ENCODE peak calls at places on chromosomes 11 and 22, in seven cellular contexts. Q, E, U, O, G, Z and W are unnamed samples.

GRCh38 chr11:65445101-65445603 is 22.6 kb downstream of the NEAT1 start:
- DNase-seq in Q (no peak), E (no peak), U (peak; percentile 56), O (no peak), G (no peak), Z (no peak), W (no peak)

GRCh38 chr11:71434576-71435130 is 13.5 kb downstream of the DHCR7 start:
- DNase-seq in Q (no peak), E (no peak), U (no peak), O (no peak), G (no peak), Z (no peak), W (no peak)

GRCh38 chr22:44211946-44212930 is 31.5 kb downstream of the PARVG start:
- DNase-seq in Q (peak; percentile 39), E (no peak), U (no peak), O (peak; percentile 25), G (no peak), Z (no peak), W (no peak)

GRCh38 chr22:39349967-39350802 is at the start of gene SYNGR1:
- DNase-seq in Q (no peak), E (peak; percentile 14), U (no peak), O (peak; percentile 69), G (no peak), Z (no peak), W (no peak)

GRCh38 chr11:2988361-2988762 is 3.8 kb downstream of the NAP1L4 start:
- DNase-seq in Q (no peak), E (no peak), U (peak; percentile 50), O (no peak), G (no peak), Z (no peak), W (no peak)

GRCh38 chr11:118202599-118203422 is 22.0 kb downstream of the JAML start:
- DNase-seq in Q (no peak), E (no peak), U (no peak), O (no peak), G (no peak), Z (peak; percentile 94), W (no peak)

GRCh38 chr11:74559934-74560309 is 32.5 kb upstream of the POLD3 start:
- DNase-seq in Q (no peak), E (no peak), U (no peak), O (no peak), G (no peak), Z (no peak), W (no peak)

GRCh38 chr11:128784059-128784804 is 82.9 kb downstream of the KCNJ1 start:
- DNase-seq in Q (no peak), E (no peak), U (no peak), O (no peak), G (no peak), Z (no peak), W (no peak)

GRCh38 chr22:44406581-44407403 is 91.2 kb downstream of the RTL6 start:
- DNase-seq in Q (no peak), E (no peak), U (no peak), O (no peak), G (no peak), Z (no peak), W (no peak)

GRCh38 chr22:44623771-44624510 is 78.1 kb upstream of the PRR5 start:
- DNase-seq in Q (peak; percentile 72), E (peak; percentile 36), U (no peak), O (no peak), G (no peak), Z (no peak), W (no peak)

GRCh38 chr22:39733191-39733590 is 160.4 kb downstream of the ENTHD1 start:
- DNase-seq in Q (peak; percentile 26), E (no peak), U (no peak), O (no peak), G (no peak), Z (no peak), W (no peak)

GRCh38 chr11:68312780-68313573 is 586 bp downstream of the LRP5 start:
- DNase-seq in Q (no peak), E (peak; percentile 39), U (no peak), O (peak; percentile 79), G (no peak), Z (no peak), W (no peak)

GRCh38 chr11:45163956-45164575 is 17.6 kb downstream of the PRDM11 start:
- DNase-seq in Q (no peak), E (no peak), U (peak; percentile 10), O (no peak), G (no peak), Z (no peak), W (no peak)

GRCh38 chr11:134069426-134069921 is 602 bp downstream of the JAM3 start:
- DNase-seq in Q (no peak), E (no peak), U (peak; percentile 32), O (peak; percentile 75), G (no peak), Z (no peak), W (no peak)

GRCh38 chr11:119161871-119162270 is 6.7 kb upstream of the NLRX1 start:
- DNase-seq in Q (no peak), E (no peak), U (no peak), O (no peak), G (no peak), Z (no peak), W (no peak)

GRCh38 chr11:18669211-18669593 is 29.4 kb upstream of the TMEM86A start:
- DNase-seq in Q (no peak), E (peak; percentile 22), U (no peak), O (no peak), G (peak; percentile 46), Z (no peak), W (no peak)

GRCh38 chr11:46069595-46069994 is 51.7 kb downstream of the PHF21A start:
- DNase-seq in Q (no peak), E (no peak), U (no peak), O (no peak), G (no peak), Z (no peak), W (no peak)

GRCh38 chr11:27234043-27234668 is 128.9 kb downstream of the CCDC34 start:
- DNase-seq in Q (no peak), E (peak; percentile 33), U (no peak), O (no peak), G (no peak), Z (peak; percentile 82), W (no peak)

GRCh38 chr11:43706631-43707030 is 26.1 kb downstream of the HSD17B12 start:
- DNase-seq in Q (no peak), E (no peak), U (no peak), O (no peak), G (no peak), Z (no peak), W (no peak)

GRCh38 chr11:83249972-83250593 is 36.1 kb downstream of the CCDC90B start:
- DNase-seq in Q (no peak), E (peak; percentile 61), U (peak; percentile 46), O (peak; percentile 51), G (peak; percentile 21), Z (peak; percentile 24), W (peak; percentile 48)

GRCh38 chr22:48711669-48712068 is 1116.0 kb downstream of the BRD1 start:
- DNase-seq in Q (no peak), E (no peak), U (no peak), O (no peak), G (no peak), Z (no peak), W (no peak)

GRCh38 chr11:12845739-12846358 is 163.3 kb upstream of the RASSF10 start:
- DNase-seq in Q (no peak), E (peak; percentile 71), U (peak; percentile 17), O (peak; percentile 70), G (no peak), Z (peak; percentile 98), W (no peak)

GRCh38 chr11:12842933-12843636 is 166.0 kb upstream of the RASSF10 start:
- DNase-seq in Q (no peak), E (peak; percentile 95), U (peak; percentile 98), O (peak; percentile 32), G (no peak), Z (no peak), W (no peak)

GRCh38 chr11:12840871-12841516 is 166.8 kb downstream of the TEAD1 start:
- DNase-seq in Q (no peak), E (no peak), U (peak; percentile 69), O (peak; percentile 33), G (no peak), Z (no peak), W (no peak)

GRCh38 chr11:12838463-12839120 is 164.4 kb downstream of the TEAD1 start:
- DNase-seq in Q (no peak), E (no peak), U (no peak), O (no peak), G (no peak), Z (no peak), W (no peak)

GRCh38 chr11:12841946-12842630 is 167.0 kb upstream of the RASSF10 start:
- DNase-seq in Q (no peak), E (peak; percentile 75), U (peak; percentile 85), O (peak; percentile 49), G (no peak), Z (no peak), W (peak; percentile 87)
- H3K4me3 ChIP-seq in Q (no peak overlapping the region), E (no peak overlapping the region), U (no peak overlapping the region), O (peak overlapping the region; percentile 23), G (no peak overlapping the region), Z (no peak overlapping the region), W (peak overlapping the region; percentile 70)

GRCh38 chr22:20552913-20553401 is 45.5 kb downstream of the MED15 start:
- DNase-seq in Q (no peak), E (no peak), U (peak; percentile 91), O (no peak), G (no peak), Z (peak; percentile 84), W (no peak)
- H3K9ac ChIP-seq in Q (no peak overlapping the region), E (no peak overlapping the region), U (peak overlapping the region; percentile 12), O (no peak overlapping the region), G (no peak overlapping the region), Z (peak overlapping the region; percentile 59), W (no peak overlapping the region)

GRCh38 chr11:132644511-132644910 is 887.8 kb downstream of the OPCML start:
- DNase-seq in Q (no peak), E (no peak), U (no peak), O (peak; percentile 10), G (no peak), Z (no peak), W (no peak)

GRCh38 chr11:132649277-132649676 is 883.0 kb downstream of the OPCML start:
- DNase-seq in Q (no peak), E (no peak), U (no peak), O (no peak), G (no peak), Z (no peak), W (no peak)

GRCh38 chr11:132650969-132651720 is 881.2 kb downstream of the OPCML start:
- DNase-seq in Q (no peak), E (no peak), U (no peak), O (no peak), G (no peak), Z (no peak), W (no peak)

GRCh38 chr11:132646890-132647289 is 885.4 kb downstream of the OPCML start:
- DNase-seq in Q (no peak), E (no peak), U (no peak), O (no peak), G (no peak), Z (no peak), W (no peak)

DNA sequence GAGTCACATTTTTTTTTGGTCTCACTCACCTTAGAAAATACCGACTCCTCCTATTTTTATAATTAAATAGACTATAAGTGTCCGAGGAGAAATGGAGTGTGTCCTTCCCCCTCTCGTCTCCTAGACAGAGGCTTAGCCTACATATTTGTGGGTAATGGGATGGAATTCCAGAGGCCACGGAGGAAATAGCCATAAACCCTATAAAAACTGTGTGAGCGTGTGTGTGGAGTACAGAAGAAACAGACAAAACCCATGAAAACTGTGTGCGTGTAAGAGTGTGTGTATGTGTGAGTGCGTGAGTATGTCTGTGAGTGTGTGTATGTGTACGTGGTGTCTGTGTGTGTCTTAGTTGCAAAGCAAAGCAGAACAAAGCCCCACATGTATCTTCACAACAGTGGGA is 883.5 kb downstream of the OPCML start:
- DNase-seq in Q (no peak), E (no peak), U (no peak), O (no peak), G (no peak), Z (no peak), W (no peak)
- TF ChIP-seq POLR2AphosphoS5 in Q (no peak), E (no peak), U (no peak), O (no peak), G (no peak), Z (no peak), W (no peak)

GRCh38 chr22:31289335-31289734 is 3.0 kb downstream of the PIK3IP1 start:
- DNase-seq in Q (no peak), E (no peak), U (no peak), O (no peak), G (no peak), Z (no peak), W (no peak)
- H3K4me3 ChIP-seq in Q (no peak overlapping the region), E (no peak overlapping the region), U (no peak overlapping the region), O (no peak overlapping the region), G (no peak overlapping the region), Z (no peak overlapping the region), W (no peak overlapping the region)